ENCODE peak calls at places on chromosomes 1 and 21, in seven cellular contexts. L is left ventricle myocardium inferior, R is cardiac fibroblast, Z is fibroblast of lung, H is heart left ventricle, V is osteocyte, J is thoracic aorta. N is an unnamed sample.
A peak's percentile ranks its signal among the peaks of the same experiment; 100 is the strongest.

GRCh38 chr1:238187575-238187949 is 296.8 kb upstream of the ZP4 start:
- DNase-seq in L (no peak), R (no peak), Z (no peak), H (no peak), V (no peak), J (no peak), N (no peak)

GRCh38 chr1:150696590-150696989 is 364 bp downstream of the GOLPH3L start:
- DNase-seq in L (no peak), R (peak; percentile 3), Z (peak; percentile 5), H (no peak), V (no peak), J (no peak), N (no peak)

GRCh38 chr1:995665-996633 is 3.9 kb downstream of the HES4 start:
- DNase-seq in L (no peak), R (no peak), Z (no peak), H (no peak), V (no peak), J (no peak), N (no peak)

GRCh38 chr1:170332801-170333200 is 187.0 kb downstream of the NTMT2 start:
- DNase-seq in L (no peak), R (no peak), Z (no peak), H (no peak), V (no peak), J (no peak), N (no peak)

GRCh38 chr1:163275222-163275621 is 46.5 kb upstream of the NUF2 start:
- DNase-seq in L (no peak), R (peak; percentile 38), Z (no peak), H (no peak), V (no peak), J (no peak), N (no peak)

GRCh38 chr1:232611834-232612233 is 18.1 kb downstream of the SIPA1L2 start:
- DNase-seq in L (no peak), R (no peak), Z (no peak), H (no peak), V (no peak), J (no peak), N (no peak)

GRCh38 chr21:31576428-31576827 is 83.1 kb upstream of the SOD1 start:
- DNase-seq in L (no peak), R (peak; percentile 48), Z (no peak), H (no peak), V (no peak), J (no peak), N (no peak)

GRCh38 chr1:6111991-6112689 is 66.5 kb downstream of the KCNAB2 start:
- DNase-seq in L (no peak), R (no peak), Z (no peak), H (no peak), V (no peak), J (no peak), N (no peak)

GRCh38 chr1:154845174-154845573 is 24.9 kb downstream of the KCNN3 start:
- DNase-seq in L (peak; percentile 52), R (no peak), Z (no peak), H (peak; percentile 83), V (no peak), J (no peak), N (no peak)

GRCh38 chr1:36097693-36098585 is 9.2 kb downstream of the ADPRS start:
- DNase-seq in L (no peak), R (no peak), Z (no peak), H (no peak), V (no peak), J (no peak), N (no peak)

GRCh38 chr1:109498161-109498801 is 4.4 kb downstream of the CYB561D1 start:
- DNase-seq in L (no peak), R (peak; percentile 36), Z (peak; percentile 25), H (no peak), V (no peak), J (no peak), N (no peak)
- TF ChIP-seq CTCF in L (peak; percentile 63), R (peak; percentile 77), Z (peak; percentile 65), H (peak; percentile 36), V (peak; percentile 66), J (peak; percentile 52), N (peak; percentile 52)

GRCh38 chr1:24769656-24770651 is 24.7 kb downstream of the CLIC4 start:
- DNase-seq in L (no peak), R (peak; percentile 98), Z (peak; percentile 98), H (no peak), V (no peak), J (no peak), N (peak; percentile 44)
- TF ChIP-seq CTCF in L (no peak), R (no peak), Z (no peak), H (no peak), V (no peak), J (no peak), N (no peak)

DNA sequence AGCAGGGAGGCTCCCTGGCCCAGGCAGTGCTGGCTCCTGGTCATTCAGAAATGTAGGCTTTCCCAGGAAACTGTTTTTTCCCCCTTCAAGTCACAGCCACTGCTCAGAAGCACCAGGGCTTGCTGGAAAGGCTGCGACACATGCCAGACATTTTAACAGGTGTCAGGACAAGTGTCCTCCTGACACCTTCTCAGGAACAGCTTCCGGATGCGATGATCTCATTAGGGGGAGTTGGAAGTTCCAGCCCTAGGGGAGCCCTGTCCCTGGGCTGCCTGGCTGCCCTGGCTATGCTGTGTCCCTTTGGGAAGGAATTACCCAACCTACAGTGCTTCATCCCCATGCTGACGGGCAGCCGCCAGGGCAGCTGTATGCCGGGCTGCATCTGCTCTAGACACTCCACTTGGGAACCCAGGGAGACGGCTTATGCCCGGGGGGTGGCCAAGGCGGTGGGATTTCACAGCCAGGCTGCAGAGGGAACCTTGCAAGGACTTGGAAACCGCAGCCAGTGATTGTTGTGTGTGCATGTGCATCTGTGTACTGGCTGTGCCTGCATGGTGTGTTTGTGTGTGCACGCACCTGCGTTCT is 41.8 kb downstream of the AJAP1 start:
- DNase-seq in L (no peak), R (no peak), Z (no peak), H (no peak), V (no peak), J (no peak), N (no peak)
- TF ChIP-seq CTCF in L (no peak), R (no peak), Z (no peak), H (no peak), V (no peak), J (no peak), N (no peak)

DNA sequence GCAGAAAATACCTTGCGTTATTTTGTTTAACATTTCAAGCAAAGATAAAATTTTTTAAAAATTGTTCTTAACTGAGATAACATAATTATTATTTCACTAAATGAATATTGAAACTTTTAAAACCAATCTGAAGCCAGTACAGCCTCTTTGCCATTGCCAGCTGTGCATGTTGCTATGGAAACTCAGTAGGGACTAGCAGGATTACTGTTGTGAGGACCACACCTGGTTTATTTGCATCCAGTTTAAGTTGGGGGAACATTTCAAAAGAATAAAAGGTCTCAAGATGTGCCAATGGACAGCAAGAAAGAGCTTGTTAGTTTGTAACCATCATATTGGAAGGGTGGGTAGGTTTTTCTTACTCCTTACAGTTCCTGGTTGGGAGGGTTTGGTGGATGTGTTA is 80.7 kb downstream of the POU2F1 start:
- DNase-seq in L (no peak), R (no peak), Z (no peak), H (no peak), V (no peak), J (no peak), N (no peak)
- TF ChIP-seq CTCF in L (no peak), R (no peak), Z (no peak), H (no peak), V (no peak), J (no peak), N (no peak)